ENCODE peak calls at places on chromosomes 5 and 9, in ten cellular contexts. One of them, this sample, is unnamed.

GRCh38 chr5:176542596-176543427 is 5.6 kb upstream of the RNF44 start:
- DNase-seq in NCI-H1694: no peak
- DNase-seq in GM12865: peak
- DNase-seq in activated T-cell treated with anti-CD3 and anti-CD28 coated beads, Interleukin-2, amount 50 U/mL, for 72 hours: peak
- DNase-seq in NCI-H1092 treated with DMSO at 0.1 percent for 48 hours: no peak
- DNase-seq in suprapubic skin: no peak
- DNase-seq in RPMI7951: no peak
- DNase-seq in HFFc6: no peak
- DNase-seq in LNCaP clone FGC: no peak
- DNase-seq in CD8-positive, alpha-beta memory T cell: peak
- DNase-seq in this sample: peak

GRCh38 chr9:112925058-112925641 is 34.5 kb upstream of the SLC46A2 start:
- DNase-seq in GM12865: peak
- DNase-seq in CD8-positive, alpha-beta memory T cell: no peak
- DNase-seq in activated T-cell treated with anti-CD3 and anti-CD28 coated beads, Interleukin-2, amount 50 U/mL, for 72 hours: peak
- DNase-seq in LNCaP clone FGC: no peak
- DNase-seq in suprapubic skin: no peak
- DNase-seq in HFFc6: peak
- DNase-seq in NCI-H1092 treated with DMSO at 0.1 percent for 48 hours: peak
- DNase-seq in NCI-H1694: peak
- DNase-seq in RPMI7951: peak
- DNase-seq in this sample: no peak

GRCh38 chr5:40150896-40151295 is 528.8 kb upstream of the PTGER4 start:
- DNase-seq in suprapubic skin: no peak
- DNase-seq in NCI-H1694: no peak
- DNase-seq in LNCaP clone FGC: no peak
- DNase-seq in HFFc6: no peak
- DNase-seq in activated T-cell treated with anti-CD3 and anti-CD28 coated beads, Interleukin-2, amount 50 U/mL, for 72 hours: no peak
- DNase-seq in NCI-H1092 treated with DMSO at 0.1 percent for 48 hours: no peak
- DNase-seq in GM12865: no peak
- DNase-seq in RPMI7951: no peak
- DNase-seq in CD8-positive, alpha-beta memory T cell: no peak
- DNase-seq in this sample: no peak

GRCh38 chr5:1542755-1543154 is 19.0 kb upstream of the LPCAT1 start:
- DNase-seq in GM12865: no peak
- DNase-seq in NCI-H1092 treated with DMSO at 0.1 percent for 48 hours: no peak
- DNase-seq in CD8-positive, alpha-beta memory T cell: no peak
- DNase-seq in LNCaP clone FGC: peak
- DNase-seq in HFFc6: peak
- DNase-seq in suprapubic skin: peak
- DNase-seq in RPMI7951: no peak
- DNase-seq in activated T-cell treated with anti-CD3 and anti-CD28 coated beads, Interleukin-2, amount 50 U/mL, for 72 hours: no peak
- DNase-seq in NCI-H1694: no peak
- DNase-seq in this sample: no peak

GRCh38 chr9:389159-389558 is 174.5 kb downstream of the DOCK8 start:
- DNase-seq in RPMI7951: no peak
- DNase-seq in LNCaP clone FGC: no peak
- DNase-seq in CD8-positive, alpha-beta memory T cell: no peak
- DNase-seq in HFFc6: no peak
- DNase-seq in suprapubic skin: no peak
- DNase-seq in NCI-H1092 treated with DMSO at 0.1 percent for 48 hours: no peak
- DNase-seq in GM12865: no peak
- DNase-seq in activated T-cell treated with anti-CD3 and anti-CD28 coated beads, Interleukin-2, amount 50 U/mL, for 72 hours: no peak
- DNase-seq in NCI-H1694: no peak
- DNase-seq in this sample: no peak

GRCh38 chr5:67244345-67244793 is 47.8 kb upstream of the CD180 start:
- DNase-seq in activated T-cell treated with anti-CD3 and anti-CD28 coated beads, Interleukin-2, amount 50 U/mL, for 72 hours: no peak
- DNase-seq in CD8-positive, alpha-beta memory T cell: no peak
- DNase-seq in LNCaP clone FGC: no peak
- DNase-seq in NCI-H1694: no peak
- DNase-seq in HFFc6: no peak
- DNase-seq in RPMI7951: no peak
- DNase-seq in NCI-H1092 treated with DMSO at 0.1 percent for 48 hours: peak
- DNase-seq in GM12865: no peak
- DNase-seq in suprapubic skin: no peak
- DNase-seq in this sample: no peak

GRCh38 chr9:124551472-124552339 is 44.5 kb upstream of the NR5A1 start:
- DNase-seq in CD8-positive, alpha-beta memory T cell: no peak
- DNase-seq in activated T-cell treated with anti-CD3 and anti-CD28 coated beads, Interleukin-2, amount 50 U/mL, for 72 hours: peak
- DNase-seq in NCI-H1092 treated with DMSO at 0.1 percent for 48 hours: peak
- DNase-seq in GM12865: peak
- DNase-seq in NCI-H1694: peak
- DNase-seq in LNCaP clone FGC: peak
- DNase-seq in RPMI7951: peak
- DNase-seq in suprapubic skin: no peak
- DNase-seq in HFFc6: peak
- DNase-seq in this sample: peak

GRCh38 chr9:98374385-98375051 is 119.1 kb upstream of the TBC1D2 start:
- DNase-seq in GM12865: no peak
- DNase-seq in CD8-positive, alpha-beta memory T cell: no peak
- DNase-seq in HFFc6: peak
- DNase-seq in activated T-cell treated with anti-CD3 and anti-CD28 coated beads, Interleukin-2, amount 50 U/mL, for 72 hours: no peak
- DNase-seq in RPMI7951: peak
- DNase-seq in NCI-H1092 treated with DMSO at 0.1 percent for 48 hours: no peak
- DNase-seq in suprapubic skin: peak
- DNase-seq in LNCaP clone FGC: no peak
- DNase-seq in NCI-H1694: no peak
- DNase-seq in this sample: no peak

GRCh38 chr9:130394814-130395470 is 49.8 kb upstream of the ASS1 start:
- DNase-seq in CD8-positive, alpha-beta memory T cell: no peak
- DNase-seq in NCI-H1092 treated with DMSO at 0.1 percent for 48 hours: no peak
- DNase-seq in LNCaP clone FGC: no peak
- DNase-seq in NCI-H1694: no peak
- DNase-seq in RPMI7951: no peak
- DNase-seq in HFFc6: no peak
- DNase-seq in activated T-cell treated with anti-CD3 and anti-CD28 coated beads, Interleukin-2, amount 50 U/mL, for 72 hours: no peak
- DNase-seq in GM12865: no peak
- DNase-seq in suprapubic skin: no peak
- DNase-seq in this sample: no peak

GRCh38 chr9:20209421-20210340 is 412.6 kb downstream of the MLLT3 start:
- DNase-seq in NCI-H1092 treated with DMSO at 0.1 percent for 48 hours: no peak
- DNase-seq in HFFc6: no peak
- DNase-seq in NCI-H1694: no peak
- DNase-seq in activated T-cell treated with anti-CD3 and anti-CD28 coated beads, Interleukin-2, amount 50 U/mL, for 72 hours: peak
- DNase-seq in RPMI7951: no peak
- DNase-seq in GM12865: peak
- DNase-seq in LNCaP clone FGC: no peak
- DNase-seq in suprapubic skin: no peak
- DNase-seq in CD8-positive, alpha-beta memory T cell: no peak
- DNase-seq in this sample: peak

GRCh38 chr5:128264567-128264966 is 181.0 kb downstream of the SLC12A2 start:
- DNase-seq in CD8-positive, alpha-beta memory T cell: no peak
- DNase-seq in RPMI7951: no peak
- DNase-seq in NCI-H1694: no peak
- DNase-seq in activated T-cell treated with anti-CD3 and anti-CD28 coated beads, Interleukin-2, amount 50 U/mL, for 72 hours: no peak
- DNase-seq in NCI-H1092 treated with DMSO at 0.1 percent for 48 hours: no peak
- DNase-seq in suprapubic skin: no peak
- DNase-seq in LNCaP clone FGC: no peak
- DNase-seq in GM12865: no peak
- DNase-seq in HFFc6: no peak
- DNase-seq in this sample: no peak

This sample was measured in NK-92 treated with Interleukin-12 subunit alpha and Interleukin-12 subunit beta, amount 100 ng/mL, for 24 hours.